ENCODE peak calls at places on chromosomes 3 and 15, in six cellular contexts. X is tibial artery; G is CD8-positive, alpha-beta memory T cell; S is HL-60; A is PC-3; N is fibroblast of pulmonary artery. K is an unnamed sample.

GRCh38 chr3:186931487-186932280 is 1.4 kb downstream of the ST6GAL1 start:
- DNase-seq in X (peak), G (peak), S (peak), A (peak), N (peak), K (peak)

GRCh38 chr3:24220859-24221657 is 273.6 kb downstream of the THRB start:
- DNase-seq in X (peak), G (no peak), S (no peak), A (peak), N (peak), K (peak)

GRCh38 chr15:87881001-87881400 is 375.5 kb downstream of the NTRK3 start:
- DNase-seq in X (no peak), G (no peak), S (no peak), A (no peak), N (no peak), K (no peak)

GRCh38 chr15:68318931-68319909 is 41.7 kb downstream of the FEM1B start:
- DNase-seq in X (peak), G (peak), S (no peak), A (no peak), N (no peak), K (no peak)

GRCh38 chr15:29844290-29844903 is 22.1 kb upstream of the TJP1 start:
- DNase-seq in X (no peak), G (no peak), S (no peak), A (peak), N (no peak), K (peak)

GRCh38 chr3:189488241-189488767 is 142.9 kb upstream of the TP63 start:
- DNase-seq in X (no peak), G (no peak), S (no peak), A (peak), N (peak), K (peak)

GRCh38 chr15:76320012-76320411 is 8.7 kb upstream of the ETFA start:
- DNase-seq in X (no peak), G (no peak), S (no peak), A (peak), N (no peak), K (no peak)

GRCh38 chr3:185052631-185053030 is 100.2 kb downstream of the C3orf70 start:
- DNase-seq in X (no peak), G (no peak), S (no peak), A (no peak), N (no peak), K (no peak)

GRCh38 chr15:101014921-101015841 is 96.0 kb downstream of the LRRK1 start:
- DNase-seq in X (peak), G (peak), S (peak), A (peak), N (peak), K (peak)

GRCh38 chr15:74174216-74174965 is 881 bp downstream of the ISLR start:
- DNase-seq in X (peak), G (no peak), S (no peak), A (no peak), N (no peak), K (no peak)

GRCh38 chr3:48492461-48493202 is 11.3 kb downstream of the SHISA5 start:
- DNase-seq in X (peak), G (no peak), S (peak), A (no peak), N (no peak), K (no peak)

GRCh38 chr15:43440721-43441281 is 52.2 kb downstream of the TP53BP1 start:
- DNase-seq in X (no peak), G (no peak), S (peak), A (peak), N (peak), K (peak)

GRCh38 chr3:79081285-79081684 is 686.5 kb downstream of the ROBO1 start:
- DNase-seq in X (no peak), G (no peak), S (no peak), A (no peak), N (no peak), K (no peak)

GRCh38 chr3:110341047-110341446 is 730.6 kb upstream of the NECTIN3 start:
- DNase-seq in X (no peak), G (no peak), S (no peak), A (peak), N (peak), K (peak)

GRCh38 chr3:167120828-167121227 is 259.3 kb downstream of the ZBBX start:
- DNase-seq in X (no peak), G (no peak), S (no peak), A (no peak), N (no peak), K (no peak)

GRCh38 chr15:67109141-67110034 is 44.0 kb downstream of the SMAD3 start:
- DNase-seq in X (peak), G (no peak), S (peak), A (no peak), N (peak), K (peak)

GRCh38 chr3:105367406-105368213 is 901 bp downstream of the ALCAM start:
- DNase-seq in X (peak), G (peak), S (peak), A (peak), N (peak), K (peak)

GRCh38 chr15:74208496-74208895 is 5.9 kb upstream of the STRA6 start:
- DNase-seq in X (no peak), G (no peak), S (no peak), A (no peak), N (no peak), K (no peak)

GRCh38 chr3:185981621-185982020 is 43.8 kb upstream of the TRA2B start:
- DNase-seq in X (no peak), G (no peak), S (no peak), A (no peak), N (no peak), K (no peak)

GRCh38 chr15:60444289-60444912 is 34.5 kb downstream of the ICE2 start:
- DNase-seq in X (no peak), G (no peak), S (no peak), A (peak), N (peak), K (peak)

GRCh38 chr15:61122624-61123375 is 106.3 kb downstream of the RORA start:
- DNase-seq in X (no peak), G (no peak), S (no peak), A (no peak), N (no peak), K (no peak)

GRCh38 chr15:97972366-97972765 is 11.9 kb downstream of the ARRDC4 start:
- DNase-seq in X (no peak), G (no peak), S (no peak), A (no peak), N (no peak), K (no peak)

GRCh38 chr3:182621435-182622240 is 171.7 kb upstream of the ATP11B start:
- DNase-seq in X (no peak), G (no peak), S (no peak), A (peak), N (no peak), K (no peak)

GRCh38 chr15:97525809-97526208 is 434.7 kb upstream of the ARRDC4 start:
- DNase-seq in X (no peak), G (no peak), S (no peak), A (no peak), N (no peak), K (no peak)

GRCh38 chr15:60744826-60745225 is 265.9 kb upstream of the ICE2 start:
- DNase-seq in X (no peak), G (no peak), S (no peak), A (no peak), N (no peak), K (no peak)

GRCh38 chr3:108305484-108306172 is 9.3 kb downstream of the HHLA2 start:
- DNase-seq in X (no peak), G (no peak), S (no peak), A (peak), N (no peak), K (no peak)

GRCh38 chr3:48405343-48405881 is 24.5 kb downstream of the PLXNB1 start:
- DNase-seq in X (no peak), G (peak), S (no peak), A (no peak), N (no peak), K (no peak)

GRCh38 chr3:179768080-179768479 is 115.2 kb downstream of the USP13 start:
- DNase-seq in X (no peak), G (no peak), S (peak), A (peak), N (peak), K (peak)

GRCh38 chr3:85890043-85890555 is 931.3 kb downstream of the CADM2 start:
- DNase-seq in X (no peak), G (no peak), S (no peak), A (no peak), N (no peak), K (no peak)
- H3K4me3 ChIP-seq in X (no peak), G (no peak), S (no peak), A (no peak), N (no peak), K (no peak)

GRCh38 chr15:45371546-45371945 is 6.8 kb downstream of the GATM start:
- DNase-seq in X (no peak), G (no peak), S (no peak), A (no peak), N (no peak), K (no peak)

GRCh38 chr15:45376300-45376928 is 1.9 kb downstream of the GATM start:
- DNase-seq in X (no peak), G (no peak), S (no peak), A (no peak), N (no peak), K (no peak)

GRCh38 chr15:45375836-45376235 is 2.5 kb downstream of the GATM start:
- DNase-seq in X (no peak), G (no peak), S (no peak), A (no peak), N (no peak), K (no peak)

GRCh38 chr15:45373961-45374360 is 4.4 kb downstream of the GATM start:
- DNase-seq in X (no peak), G (no peak), S (no peak), A (no peak), N (no peak), K (no peak)

GRCh38 chr15:45372032-45372995 is 6.0 kb downstream of the GATM start:
- DNase-seq in X (no peak), G (no peak), S (no peak), A (peak), N (no peak), K (no peak)
- H3K4me3 ChIP-seq in X (no peak), G (no peak), S (no peak), A (no peak), N (no peak), K (no peak)

DNA sequence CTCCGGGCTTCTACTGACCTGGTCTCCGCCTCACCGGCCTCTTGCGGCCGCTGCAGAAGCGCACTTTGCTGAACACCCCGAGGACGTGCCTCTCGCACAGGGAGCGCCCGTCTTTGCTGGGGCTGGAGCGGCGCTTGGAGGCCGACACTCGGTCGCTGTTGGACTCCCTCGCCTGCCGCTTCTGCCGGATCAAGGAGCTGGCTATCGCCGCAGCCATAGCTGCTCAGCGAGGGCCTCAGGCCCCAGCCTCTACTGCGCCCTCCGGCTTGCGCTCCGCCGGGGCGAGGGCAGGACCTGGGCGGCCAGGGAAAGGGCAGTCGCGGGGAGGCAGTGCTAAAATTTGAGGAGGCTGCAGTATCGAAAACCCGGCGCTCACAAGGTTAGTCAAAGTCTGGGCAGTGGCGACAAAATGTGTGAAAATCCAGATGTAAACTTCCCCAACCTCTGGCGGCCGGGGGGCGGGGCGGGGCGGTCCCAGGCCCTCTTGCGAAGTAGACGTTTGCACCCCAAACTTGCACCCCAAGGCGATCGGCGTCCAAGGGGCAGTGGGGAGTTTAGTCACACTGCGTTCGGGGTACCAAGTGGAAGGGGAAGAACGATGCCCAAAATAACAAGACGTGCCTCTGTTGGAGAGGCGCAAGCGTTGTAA is 319.2 kb downstream of the FGF12 start:
- DNase-seq in X (peak), G (no peak), S (no peak), A (no peak), N (peak), K (peak)
- H3K4me3 ChIP-seq in X (peak), G (no peak), S (no peak), A (no peak), N (peak), K (peak)

GRCh38 chr15:64912379-64912778 is 677 bp downstream of the ANKDD1A start:
- DNase-seq in X (no peak), G (no peak), S (no peak), A (no peak), N (no peak), K (no peak)

GRCh38 chr15:64907991-64908390 is 3.7 kb upstream of the ANKDD1A start:
- DNase-seq in X (no peak), G (no peak), S (no peak), A (no peak), N (no peak), K (no peak)

GRCh38 chr15:64912926-64913325 is 1.2 kb downstream of the ANKDD1A start:
- DNase-seq in X (no peak), G (no peak), S (no peak), A (no peak), N (no peak), K (no peak)

GRCh38 chr15:64909546-64909945 is 2.2 kb upstream of the ANKDD1A start:
- DNase-seq in X (no peak), G (no peak), S (no peak), A (no peak), N (no peak), K (no peak)

GRCh38 chr15:64911317-64912186 is at the start of gene ANKDD1A:
- DNase-seq in X (peak), G (peak), S (no peak), A (peak), N (peak), K (peak)
- H3K4me3 ChIP-seq in X (peak), G (peak), S (peak), A (peak), N (peak), K (peak)